ENCODE peak calls at places on chromosome 17, in six cellular contexts. G, A, N, C, O and W are unnamed samples.

GRCh38 chr17:14052886-14053615 is 16.3 kb upstream of the COX10 start:
- DNase-seq in N (no peak), G (no peak), O (no peak), C (no peak), A (no peak), W (no peak)

GRCh38 chr17:36849871-36850348 is 87.4 kb upstream of the LHX1 start:
- DNase-seq in A (no peak), O (no peak), C (peak), N (no peak), G (no peak), W (peak)

GRCh38 chr17:38342886-38343607 is 709 bp downstream of the GPR179 start:
- DNase-seq in C (no peak), A (no peak), G (no peak), N (no peak), O (no peak), W (no peak)

GRCh38 chr17:36691606-36692005 is 90.2 kb downstream of the MRM1 start:
- DNase-seq in C (no peak), N (no peak), O (no peak), A (no peak), G (no peak), W (no peak)

GRCh38 chr17:65254166-65254565 is 117.0 kb downstream of the RGS9 start:
- DNase-seq in N (no peak), O (no peak), C (no peak), A (no peak), G (no peak), W (no peak)

GRCh38 chr17:77281024-77281903 is 140.5 kb downstream of the SEC14L1 start:
- DNase-seq in O (peak), G (no peak), A (peak), C (peak), N (peak), W (peak)

GRCh38 chr17:67821871-67822367 is 3.4 kb upstream of the BPTF start:
- DNase-seq in C (no peak), A (no peak), N (no peak), G (no peak), O (no peak), W (no peak)

GRCh38 chr17:10135539-10136257 is 62.7 kb downstream of the GAS7 start:
- DNase-seq in C (no peak), G (no peak), N (no peak), A (no peak), O (no peak), W (no peak)

GRCh38 chr17:35372846-35373531 is 432 bp downstream of the SLFN11 start:
- DNase-seq in G (no peak), C (peak), N (no peak), O (no peak), A (peak), W (no peak)

GRCh38 chr17:39139137-39139516 is 12.3 kb downstream of the PLXDC1 start:
- DNase-seq in G (no peak), O (no peak), A (no peak), C (no peak), N (no peak), W (peak)

GRCh38 chr17:12201294-12201693 is 180.6 kb downstream of the MAP2K4 start:
- DNase-seq in C (no peak), G (no peak), O (no peak), N (no peak), A (no peak), W (no peak)